ENCODE peak calls at places on chromosomes 6 and 20, in five cellular contexts. P, K, U, V and Z are unnamed samples.

GRCh38 chr6:36592221-36592655 is 1.9 kb upstream of the SRSF3 start:
- DNase-seq in V (no peak), K (no peak), P (no peak), U (no peak), Z (no peak)

GRCh38 chr20:60254901-60255411 is 296.7 kb downstream of the CDH26 start:
- DNase-seq in P (no peak), K (peak; percentile 86), U (peak; percentile 23), V (no peak), Z (peak; percentile 90)

GRCh38 chr20:62365814-62366369 is 1.2 kb downstream of the LAMA5 start:
- DNase-seq in P (no peak), U (peak; percentile 59), V (no peak), K (no peak), Z (peak; percentile 97)

GRCh38 chr6:71289039-71289801 is 609 bp downstream of the OGFRL1 start:
- DNase-seq in U (peak; percentile 62), K (peak; percentile 37), P (peak; percentile 58), V (peak; percentile 18), Z (peak; percentile 20)

GRCh38 chr6:16759181-16759645 is 2.0 kb downstream of the ATXN1 start:
- DNase-seq in U (peak; percentile 15), V (peak; percentile 19), K (no peak), P (peak; percentile 57), Z (no peak)

GRCh38 chr20:60862601-60863000 is 389.5 kb upstream of the CDH4 start:
- DNase-seq in P (no peak), V (no peak), K (no peak), U (no peak), Z (no peak)

GRCh38 chr6:84274856-84275255 is 47.4 kb upstream of the CEP162 start:
- DNase-seq in P (no peak), U (no peak), K (no peak), V (no peak), Z (no peak)

GRCh38 chr6:138087549-138087948 is 19.7 kb downstream of the PERP start:
- DNase-seq in K (peak; percentile 44), P (no peak), U (no peak), V (no peak), Z (peak; percentile 38)